ENCODE peak calls at places on chromosomes 5 and 9, in seven cellular contexts. One of them, this sample, is unnamed.

GRCh38 chr5:97918614-97919013 is 735.6 kb upstream of the RIOK2 start:
- DNase-seq in IMR-90: no peak
- DNase-seq in stomach: no peak
- DNase-seq in CD8-positive, alpha-beta memory T cell: no peak
- DNase-seq in tibial artery: no peak
- DNase-seq in right cardiac atrium: no peak
- DNase-seq in spleen: no peak
- DNase-seq in this sample: no peak

GRCh38 chr5:87170799-87171198 is 96.9 kb upstream of the RASA1 start:
- DNase-seq in IMR-90: no peak
- DNase-seq in stomach: no peak
- DNase-seq in CD8-positive, alpha-beta memory T cell: no peak
- DNase-seq in tibial artery: no peak
- DNase-seq in right cardiac atrium: no peak
- DNase-seq in spleen: no peak
- DNase-seq in this sample: no peak

GRCh38 chr5:76794871-76795270 is 24.0 kb upstream of the F2RL1 start:
- DNase-seq in IMR-90: peak; percentile 61
- DNase-seq in stomach: no peak
- DNase-seq in CD8-positive, alpha-beta memory T cell: no peak
- DNase-seq in tibial artery: no peak
- DNase-seq in right cardiac atrium: no peak
- DNase-seq in spleen: no peak
- DNase-seq in this sample: no peak

GRCh38 chr9:134626576-134627416 is 14.8 kb upstream of the COL5A1 start:
- DNase-seq in IMR-90: peak; percentile 59
- DNase-seq in stomach: no peak
- DNase-seq in CD8-positive, alpha-beta memory T cell: no peak
- DNase-seq in tibial artery: no peak
- DNase-seq in right cardiac atrium: peak; percentile 35
- DNase-seq in spleen: peak; percentile 31
- DNase-seq in this sample: no peak

GRCh38 chr9:38690574-38690973 is 29.4 kb downstream of the FAM240B start:
- DNase-seq in IMR-90: no peak
- DNase-seq in stomach: no peak
- DNase-seq in CD8-positive, alpha-beta memory T cell: no peak
- DNase-seq in tibial artery: no peak
- DNase-seq in right cardiac atrium: no peak
- DNase-seq in spleen: no peak
- DNase-seq in this sample: no peak

GRCh38 chr5:42830924-42831323 is 19.2 kb upstream of the SELENOP start:
- DNase-seq in IMR-90: no peak
- DNase-seq in stomach: no peak
- DNase-seq in CD8-positive, alpha-beta memory T cell: no peak
- DNase-seq in tibial artery: no peak
- DNase-seq in right cardiac atrium: no peak
- DNase-seq in spleen: no peak
- DNase-seq in this sample: no peak

GRCh38 chr5:118253401-118254061 is 734.8 kb downstream of the DTWD2 start:
- DNase-seq in IMR-90: no peak
- DNase-seq in stomach: no peak
- DNase-seq in CD8-positive, alpha-beta memory T cell: no peak
- DNase-seq in tibial artery: no peak
- DNase-seq in right cardiac atrium: no peak
- DNase-seq in spleen: no peak
- DNase-seq in this sample: no peak

GRCh38 chr5:115549154-115549553 is 4.6 kb upstream of the FEM1C start:
- DNase-seq in IMR-90: peak; percentile 19
- DNase-seq in stomach: no peak
- DNase-seq in CD8-positive, alpha-beta memory T cell: peak; percentile 20
- DNase-seq in tibial artery: no peak
- DNase-seq in right cardiac atrium: no peak
- DNase-seq in spleen: no peak
- DNase-seq in this sample: no peak

GRCh38 chr5:113061851-113062631 is 85.4 kb downstream of the DCP2 start:
- DNase-seq in IMR-90: peak; percentile 85
- DNase-seq in stomach: no peak
- DNase-seq in CD8-positive, alpha-beta memory T cell: no peak
- DNase-seq in tibial artery: no peak
- DNase-seq in right cardiac atrium: no peak
- DNase-seq in spleen: no peak
- DNase-seq in this sample: peak; percentile 46

GRCh38 chr5:79069488-79070001 is at the start of the genes BHMT2 and DMGDH:
- DNase-seq in IMR-90: peak; percentile 9
- DNase-seq in stomach: no peak
- DNase-seq in CD8-positive, alpha-beta memory T cell: no peak
- DNase-seq in tibial artery: no peak
- DNase-seq in right cardiac atrium: peak; percentile 78
- DNase-seq in spleen: no peak
- DNase-seq in this sample: no peak

GRCh38 chr5:163342301-163342700 is 95.1 kb upstream of the CCNG1 start:
- DNase-seq in IMR-90: no peak
- DNase-seq in stomach: no peak
- DNase-seq in CD8-positive, alpha-beta memory T cell: no peak
- DNase-seq in tibial artery: no peak
- DNase-seq in right cardiac atrium: no peak
- DNase-seq in spleen: no peak
- DNase-seq in this sample: no peak

GRCh38 chr5:77957081-77957480 is 180.9 kb upstream of the TBCA start:
- DNase-seq in IMR-90: no peak
- DNase-seq in stomach: no peak
- DNase-seq in CD8-positive, alpha-beta memory T cell: no peak
- DNase-seq in tibial artery: no peak
- DNase-seq in right cardiac atrium: no peak
- DNase-seq in spleen: no peak
- DNase-seq in this sample: no peak

GRCh38 chr9:76394896-76395244 is 644 bp upstream of the RFK start:
- DNase-seq in IMR-90: no peak
- DNase-seq in stomach: peak; percentile 37
- DNase-seq in CD8-positive, alpha-beta memory T cell: no peak
- DNase-seq in tibial artery: peak; percentile 58
- DNase-seq in right cardiac atrium: no peak
- DNase-seq in spleen: no peak
- DNase-seq in this sample: no peak

GRCh38 chr9:113310538-113310937 is 7.4 kb upstream of the RNF183 start:
- DNase-seq in IMR-90: no peak
- DNase-seq in stomach: no peak
- DNase-seq in CD8-positive, alpha-beta memory T cell: no peak
- DNase-seq in tibial artery: no peak
- DNase-seq in right cardiac atrium: no peak
- DNase-seq in spleen: no peak
- DNase-seq in this sample: no peak

GRCh38 chr9:132027752-132028666 is 51.7 kb downstream of the MED27 start:
- DNase-seq in IMR-90: peak; percentile 39
- DNase-seq in stomach: no peak
- DNase-seq in CD8-positive, alpha-beta memory T cell: no peak
- DNase-seq in tibial artery: no peak
- DNase-seq in right cardiac atrium: no peak
- DNase-seq in spleen: no peak
- DNase-seq in this sample: no peak

GRCh38 chr5:118761814-118762213 is 226.5 kb downstream of the DTWD2 start:
- DNase-seq in IMR-90: no peak
- DNase-seq in stomach: no peak
- DNase-seq in CD8-positive, alpha-beta memory T cell: no peak
- DNase-seq in tibial artery: no peak
- DNase-seq in right cardiac atrium: no peak
- DNase-seq in spleen: no peak
- DNase-seq in this sample: no peak

GRCh38 chr5:78808818-78809217 is 160.2 kb upstream of the LHFPL2 start:
- DNase-seq in IMR-90: no peak
- DNase-seq in stomach: no peak
- DNase-seq in CD8-positive, alpha-beta memory T cell: no peak
- DNase-seq in tibial artery: no peak
- DNase-seq in right cardiac atrium: no peak
- DNase-seq in spleen: no peak
- DNase-seq in this sample: no peak

GRCh38 chr9:111349766-111350165 is 19.7 kb upstream of the OR2K2 start:
- DNase-seq in IMR-90: no peak
- DNase-seq in stomach: no peak
- DNase-seq in CD8-positive, alpha-beta memory T cell: no peak
- DNase-seq in tibial artery: no peak
- DNase-seq in right cardiac atrium: no peak
- DNase-seq in spleen: no peak
- DNase-seq in this sample: no peak

GRCh38 chr5:81393783-81394718 is at the start of gene ACOT12:
- DNase-seq in IMR-90: peak; percentile 20
- DNase-seq in stomach: no peak
- DNase-seq in CD8-positive, alpha-beta memory T cell: no peak
- DNase-seq in tibial artery: no peak
- DNase-seq in right cardiac atrium: peak; percentile 58
- DNase-seq in spleen: peak; percentile 62
- DNase-seq in this sample: no peak

GRCh38 chr5:106940986-106941385 is 729.8 kb downstream of the EFNA5 start:
- DNase-seq in IMR-90: no peak
- DNase-seq in stomach: peak; percentile 73
- DNase-seq in CD8-positive, alpha-beta memory T cell: no peak
- DNase-seq in tibial artery: no peak
- DNase-seq in right cardiac atrium: no peak
- DNase-seq in spleen: no peak
- DNase-seq in this sample: no peak

GRCh38 chr9:111978616-111979015 is 82.0 kb downstream of the UGCG start:
- DNase-seq in IMR-90: no peak
- DNase-seq in stomach: no peak
- DNase-seq in CD8-positive, alpha-beta memory T cell: no peak
- DNase-seq in tibial artery: no peak
- DNase-seq in right cardiac atrium: no peak
- DNase-seq in spleen: no peak
- DNase-seq in this sample: no peak

GRCh38 chr9:89309608-89310485 is 1.1 kb upstream of the CKS2 start:
- DNase-seq in IMR-90: no peak
- DNase-seq in stomach: no peak
- DNase-seq in CD8-positive, alpha-beta memory T cell: no peak
- DNase-seq in tibial artery: no peak
- DNase-seq in right cardiac atrium: no peak
- DNase-seq in spleen: no peak
- DNase-seq in this sample: no peak

GRCh38 chr9:76194896-76195295 is 199.3 kb downstream of the RFK start:
- DNase-seq in IMR-90: peak; percentile 64
- DNase-seq in stomach: no peak
- DNase-seq in CD8-positive, alpha-beta memory T cell: no peak
- DNase-seq in tibial artery: no peak
- DNase-seq in right cardiac atrium: no peak
- DNase-seq in spleen: no peak
- DNase-seq in this sample: no peak

GRCh38 chr9:129889461-129889935 is 54.2 kb downstream of the USP20 start:
- DNase-seq in IMR-90: no peak
- DNase-seq in stomach: no peak
- DNase-seq in CD8-positive, alpha-beta memory T cell: peak; percentile 50
- DNase-seq in tibial artery: no peak
- DNase-seq in right cardiac atrium: no peak
- DNase-seq in spleen: peak; percentile 81
- DNase-seq in this sample: no peak

GRCh38 chr5:146466521-146467349 is 19.6 kb downstream of the TCERG1 start:
- DNase-seq in IMR-90: peak; percentile 37
- DNase-seq in stomach: no peak
- DNase-seq in CD8-positive, alpha-beta memory T cell: no peak
- DNase-seq in tibial artery: no peak
- DNase-seq in right cardiac atrium: no peak
- DNase-seq in spleen: no peak
- DNase-seq in this sample: no peak

GRCh38 chr5:117504245-117504644 is 929.6 kb upstream of the SEMA6A start:
- DNase-seq in IMR-90: peak; percentile 0
- DNase-seq in stomach: no peak
- DNase-seq in CD8-positive, alpha-beta memory T cell: no peak
- DNase-seq in tibial artery: no peak
- DNase-seq in right cardiac atrium: no peak
- DNase-seq in spleen: no peak
- DNase-seq in this sample: no peak

GRCh38 chr5:171429543-171429910 is 10.1 kb downstream of the FGF18 start:
- DNase-seq in IMR-90: no peak
- DNase-seq in stomach: no peak
- DNase-seq in CD8-positive, alpha-beta memory T cell: no peak
- DNase-seq in tibial artery: peak; percentile 16
- DNase-seq in right cardiac atrium: no peak
- DNase-seq in spleen: peak; percentile 52
- DNase-seq in this sample: no peak

GRCh38 chr9:4792572-4793411 is at the start of gene RCL1:
- DNase-seq in IMR-90: peak; percentile 92
- DNase-seq in stomach: peak; percentile 97
- DNase-seq in CD8-positive, alpha-beta memory T cell: peak; percentile 97
- DNase-seq in tibial artery: peak; percentile 96
- DNase-seq in right cardiac atrium: peak; percentile 98
- DNase-seq in spleen: peak; percentile 99
- DNase-seq in this sample: peak; percentile 80

GRCh38 chr9:36818965-36819870 is 214.8 kb downstream of the PAX5 start:
- DNase-seq in IMR-90: no peak
- DNase-seq in stomach: no peak
- DNase-seq in CD8-positive, alpha-beta memory T cell: no peak
- DNase-seq in tibial artery: no peak
- DNase-seq in right cardiac atrium: peak; percentile 65
- DNase-seq in spleen: peak; percentile 65
- DNase-seq in this sample: no peak

GRCh38 chr5:108521011-108521700 is 139.3 kb upstream of the FBXL17 start:
- DNase-seq in IMR-90: no peak
- DNase-seq in stomach: no peak
- DNase-seq in CD8-positive, alpha-beta memory T cell: no peak
- DNase-seq in tibial artery: no peak
- DNase-seq in right cardiac atrium: no peak
- DNase-seq in spleen: no peak
- DNase-seq in this sample: no peak
- H3K27ac ChIP-seq in IMR-90: no peak overlapping the region
- H3K27ac ChIP-seq in stomach: peak overlapping the region; percentile 32
- H3K27ac ChIP-seq in CD8-positive, alpha-beta memory T cell: no peak overlapping the region
- H3K27ac ChIP-seq in tibial artery: no peak overlapping the region
- H3K27ac ChIP-seq in right cardiac atrium: no peak overlapping the region
- H3K27ac ChIP-seq in spleen: no peak overlapping the region
- H3K27ac ChIP-seq in this sample: no peak overlapping the region

GRCh38 chr9:10649076-10649475 is 36.3 kb upstream of the PTPRD start:
- DNase-seq in IMR-90: no peak
- DNase-seq in stomach: no peak
- DNase-seq in CD8-positive, alpha-beta memory T cell: no peak
- DNase-seq in tibial artery: no peak
- DNase-seq in right cardiac atrium: no peak
- DNase-seq in spleen: no peak
- DNase-seq in this sample: no peak
- H3K27ac ChIP-seq in IMR-90: no peak overlapping the region
- H3K27ac ChIP-seq in stomach: no peak overlapping the region
- H3K27ac ChIP-seq in CD8-positive, alpha-beta memory T cell: no peak overlapping the region
- H3K27ac ChIP-seq in tibial artery: no peak overlapping the region
- H3K27ac ChIP-seq in right cardiac atrium: no peak overlapping the region
- H3K27ac ChIP-seq in spleen: no peak overlapping the region
- H3K27ac ChIP-seq in this sample: no peak overlapping the region

DNA sequence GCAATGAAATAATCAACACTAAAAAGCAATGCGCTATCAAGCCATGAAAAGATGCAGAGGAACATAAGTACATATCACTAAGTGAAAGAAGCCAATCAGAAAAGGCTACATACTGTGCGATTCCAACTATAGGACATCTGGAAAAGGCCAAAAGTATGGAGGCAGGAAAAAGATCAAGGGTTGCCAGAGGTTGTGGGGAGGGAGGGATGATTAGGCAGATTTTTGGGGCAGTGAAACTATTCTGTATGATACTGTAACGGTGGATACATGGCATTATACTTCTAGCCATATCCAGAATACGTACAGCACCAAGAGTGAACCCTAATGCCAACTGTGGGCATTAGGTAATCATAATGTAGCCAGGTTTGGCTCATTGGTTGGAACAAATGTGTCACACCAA is 50.0 kb upstream of the FAM120AOS start:
- DNase-seq in IMR-90: no peak
- DNase-seq in stomach: no peak
- DNase-seq in CD8-positive, alpha-beta memory T cell: no peak
- DNase-seq in tibial artery: no peak
- DNase-seq in right cardiac atrium: no peak
- DNase-seq in spleen: no peak
- DNase-seq in this sample: no peak
- H3K27ac ChIP-seq in IMR-90: no peak overlapping the region
- H3K27ac ChIP-seq in stomach: no peak overlapping the region
- H3K27ac ChIP-seq in CD8-positive, alpha-beta memory T cell: no peak overlapping the region
- H3K27ac ChIP-seq in tibial artery: no peak overlapping the region
- H3K27ac ChIP-seq in right cardiac atrium: no peak overlapping the region
- H3K27ac ChIP-seq in spleen: no peak overlapping the region
- H3K27ac ChIP-seq in this sample: no peak overlapping the region

GRCh38 chr9:136330406-136330990 is 3.2 kb downstream of the GPSM1 start:
- DNase-seq in IMR-90: no peak
- DNase-seq in stomach: no peak
- DNase-seq in CD8-positive, alpha-beta memory T cell: no peak
- DNase-seq in tibial artery: no peak
- DNase-seq in right cardiac atrium: peak; percentile 67
- DNase-seq in spleen: no peak
- DNase-seq in this sample: no peak
- H3K27ac ChIP-seq in IMR-90: peak overlapping the region; percentile 18
- H3K27ac ChIP-seq in stomach: no peak overlapping the region
- H3K27ac ChIP-seq in CD8-positive, alpha-beta memory T cell: no peak overlapping the region
- H3K27ac ChIP-seq in tibial artery: no peak overlapping the region
- H3K27ac ChIP-seq in right cardiac atrium: no peak overlapping the region
- H3K27ac ChIP-seq in spleen: no peak overlapping the region
- H3K27ac ChIP-seq in this sample: no peak overlapping the region

This sample was measured in AG04450.